ENCODE peak calls at places on chromosomes 4 and X, in four cellular contexts. One of them, this sample, is unnamed.

GRCh38 chr4:31089815-31090214 is 369.6 kb downstream of the PCDH7 start:
- DNase-seq in epithelial cell of proximal tubule: peak; percentile 60
- DNase-seq in CD8-positive, alpha-beta memory T cell: no peak
- DNase-seq in choroid plexus epithelial cell: peak; percentile 92
- DNase-seq in this sample: peak; percentile 49

GRCh38 chr4:1793496-1793840 is 375 bp downstream of the FGFR3 start:
- DNase-seq in epithelial cell of proximal tubule: no peak
- DNase-seq in CD8-positive, alpha-beta memory T cell: no peak
- DNase-seq in choroid plexus epithelial cell: peak; percentile 17
- DNase-seq in this sample: no peak

GRCh38 chrX:49184294-49185061 is 1.7 kb downstream of the PRICKLE3 start:
- DNase-seq in epithelial cell of proximal tubule: peak; percentile 7
- DNase-seq in CD8-positive, alpha-beta memory T cell: no peak
- DNase-seq in choroid plexus epithelial cell: peak; percentile 90
- DNase-seq in this sample: peak; percentile 92

GRCh38 chr4:73620115-73620792 is at the start of gene RASSF6:
- DNase-seq in epithelial cell of proximal tubule: peak; percentile 83
- DNase-seq in CD8-positive, alpha-beta memory T cell: no peak
- DNase-seq in choroid plexus epithelial cell: peak; percentile 27
- DNase-seq in this sample: peak; percentile 88

GRCh38 chrX:39301041-39301440 is 499.8 kb downstream of the MID1IP1 start:
- DNase-seq in epithelial cell of proximal tubule: no peak
- DNase-seq in CD8-positive, alpha-beta memory T cell: no peak
- DNase-seq in choroid plexus epithelial cell: no peak
- DNase-seq in this sample: no peak

GRCh38 chrX:21943460-21944135 is 3.1 kb downstream of the SMS start:
- DNase-seq in epithelial cell of proximal tubule: peak; percentile 61
- DNase-seq in CD8-positive, alpha-beta memory T cell: no peak
- DNase-seq in choroid plexus epithelial cell: peak; percentile 74
- DNase-seq in this sample: no peak

GRCh38 chr4:149932188-149932587 is 116.5 kb upstream of the IQCM start:
- DNase-seq in epithelial cell of proximal tubule: no peak
- DNase-seq in CD8-positive, alpha-beta memory T cell: no peak
- DNase-seq in choroid plexus epithelial cell: no peak
- DNase-seq in this sample: no peak

GRCh38 chr4:124053872-124054538 is 657.4 kb downstream of the SPRY1 start:
- DNase-seq in epithelial cell of proximal tubule: no peak
- DNase-seq in CD8-positive, alpha-beta memory T cell: no peak
- DNase-seq in choroid plexus epithelial cell: peak; percentile 43
- DNase-seq in this sample: no peak

GRCh38 chrX:154748712-154749339 is 2.1 kb downstream of the GAB3 start:
- DNase-seq in epithelial cell of proximal tubule: no peak
- DNase-seq in CD8-positive, alpha-beta memory T cell: peak; percentile 63
- DNase-seq in choroid plexus epithelial cell: peak; percentile 66
- DNase-seq in this sample: no peak

DNA sequence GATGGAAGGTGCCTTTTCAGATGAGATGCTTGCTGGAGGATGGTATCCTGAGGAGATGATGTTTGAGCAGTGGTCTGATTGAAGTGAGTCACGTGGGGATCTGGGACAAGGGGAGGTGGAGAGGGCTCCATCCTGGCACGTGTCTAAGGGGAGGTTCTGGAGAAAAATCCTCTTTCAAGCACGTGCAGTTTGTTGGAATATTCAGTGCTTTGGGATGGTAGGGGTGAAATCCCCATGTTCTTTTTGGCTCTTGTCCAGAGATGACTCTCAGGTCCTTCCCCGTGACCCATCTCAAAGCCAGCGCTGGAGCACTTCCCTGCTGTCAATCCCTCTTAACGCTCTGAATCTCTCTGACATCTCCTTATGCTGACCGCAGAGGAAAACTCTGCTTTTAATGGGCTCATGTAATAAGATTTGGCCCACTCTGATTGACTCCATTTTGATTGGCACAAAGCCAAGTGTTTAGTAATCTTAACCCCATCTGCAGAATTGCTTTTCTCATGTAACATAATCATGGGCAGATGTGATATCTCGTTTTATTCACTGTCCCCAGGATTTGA is 10.8 kb upstream of the KLKB1 start:
- DNase-seq in epithelial cell of proximal tubule: no peak
- DNase-seq in CD8-positive, alpha-beta memory T cell: no peak
- DNase-seq in choroid plexus epithelial cell: peak; percentile 27
- DNase-seq in this sample: no peak
- H3K4me3 ChIP-seq in epithelial cell of proximal tubule: no peak overlapping the region
- H3K4me3 ChIP-seq in CD8-positive, alpha-beta memory T cell: no peak overlapping the region
- H3K4me3 ChIP-seq in choroid plexus epithelial cell: no peak overlapping the region
- H3K4me3 ChIP-seq in this sample: no peak overlapping the region

GRCh38 chr4:13545394-13545808 is 1.1 kb upstream of the NKX3-2 start:
- DNase-seq in epithelial cell of proximal tubule: no peak
- DNase-seq in CD8-positive, alpha-beta memory T cell: no peak
- DNase-seq in choroid plexus epithelial cell: no peak
- DNase-seq in this sample: no peak

GRCh38 chr4:13548059-13548983 is 4.0 kb upstream of the NKX3-2 start:
- DNase-seq in epithelial cell of proximal tubule: no peak
- DNase-seq in CD8-positive, alpha-beta memory T cell: no peak
- DNase-seq in choroid plexus epithelial cell: no peak
- DNase-seq in this sample: no peak

GRCh38 chr4:13546374-13546854 is 2.1 kb upstream of the NKX3-2 start:
- DNase-seq in epithelial cell of proximal tubule: no peak
- DNase-seq in CD8-positive, alpha-beta memory T cell: no peak
- DNase-seq in choroid plexus epithelial cell: no peak
- DNase-seq in this sample: no peak

GRCh38 chr4:13547563-13548041 is 3.3 kb upstream of the NKX3-2 start:
- DNase-seq in epithelial cell of proximal tubule: no peak
- DNase-seq in CD8-positive, alpha-beta memory T cell: peak; percentile 36
- DNase-seq in choroid plexus epithelial cell: no peak
- DNase-seq in this sample: no peak

DNA sequence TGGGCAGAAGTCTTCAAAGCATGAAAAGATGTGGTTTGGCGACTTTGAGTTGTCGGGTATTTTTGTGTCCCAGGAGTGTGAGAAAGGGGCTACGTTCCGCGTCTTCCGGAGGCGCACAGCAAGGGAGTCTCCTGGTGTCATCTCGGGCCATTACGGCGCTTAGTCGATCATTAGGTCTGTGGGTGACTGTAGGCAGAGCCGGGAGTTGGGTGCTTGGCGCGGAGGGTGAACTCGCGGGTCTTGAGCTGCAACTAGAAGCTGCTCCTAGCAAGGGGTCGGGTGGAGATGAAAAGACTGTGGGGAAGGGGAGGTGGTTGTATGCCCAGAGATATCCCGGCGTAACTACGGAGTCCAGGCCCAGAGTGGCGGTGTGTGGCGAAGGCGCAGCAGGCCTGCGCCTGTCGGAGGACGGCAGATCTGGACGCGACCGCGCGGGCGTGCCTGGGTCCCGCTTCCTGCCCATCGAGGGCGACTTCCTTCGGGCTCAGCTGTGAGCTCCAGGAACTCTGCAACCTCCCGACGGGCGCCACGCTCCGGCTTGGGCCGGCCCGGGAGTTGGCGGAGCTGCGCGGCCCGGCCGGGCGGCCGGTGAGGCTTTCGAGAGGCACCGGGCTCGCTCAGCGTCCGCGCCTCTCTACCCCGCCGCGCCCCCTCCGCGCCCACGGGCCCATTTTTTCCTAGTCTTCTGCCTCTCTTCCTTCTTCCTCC is 2.7 kb upstream of the NKX3-2 start:
- DNase-seq in epithelial cell of proximal tubule: no peak
- DNase-seq in CD8-positive, alpha-beta memory T cell: no peak
- DNase-seq in choroid plexus epithelial cell: no peak
- DNase-seq in this sample: no peak
- H3K4me3 ChIP-seq in epithelial cell of proximal tubule: peak overlapping the region; percentile 23
- H3K4me3 ChIP-seq in CD8-positive, alpha-beta memory T cell: peak overlapping the region; percentile 28
- H3K4me3 ChIP-seq in choroid plexus epithelial cell: no peak overlapping the region
- H3K4me3 ChIP-seq in this sample: peak overlapping the region; percentile 44

DNA sequence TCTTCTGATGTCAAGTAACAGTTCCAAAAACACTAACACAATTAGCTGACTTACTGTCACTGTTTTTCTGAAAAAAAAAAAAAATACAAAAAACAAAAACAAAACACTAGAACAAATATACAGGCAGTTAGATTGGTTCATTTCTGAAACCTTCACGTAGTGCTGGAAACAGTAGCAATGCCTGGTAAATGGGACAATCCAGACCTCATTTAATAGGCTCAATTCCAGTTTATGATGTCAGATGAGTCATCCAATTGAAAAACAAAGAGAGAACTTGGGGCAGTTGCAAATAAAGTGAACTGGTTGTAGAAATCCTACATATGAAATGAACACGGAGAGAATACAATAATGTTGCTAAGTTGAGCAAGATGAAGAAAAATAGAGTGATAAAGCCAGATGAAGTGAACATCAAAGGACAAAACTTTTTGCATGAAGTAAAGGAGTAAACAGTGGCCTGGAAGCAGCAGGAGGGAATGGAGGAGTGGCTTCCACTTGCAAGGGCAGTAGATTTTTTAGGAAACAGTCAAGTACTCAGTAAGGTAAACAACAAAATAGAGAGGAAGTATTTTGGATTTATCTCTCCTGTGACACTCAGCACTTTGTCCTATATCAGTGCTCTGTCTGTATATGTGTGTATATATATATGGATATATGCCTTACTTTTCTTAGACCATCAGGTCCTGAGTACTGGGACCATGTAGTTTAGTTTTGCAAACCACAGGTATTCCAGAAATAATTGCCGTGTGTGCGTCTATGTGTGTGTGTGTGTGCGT is 39.3 kb upstream of the MAGEA10 start:
- DNase-seq in epithelial cell of proximal tubule: no peak
- DNase-seq in CD8-positive, alpha-beta memory T cell: no peak
- DNase-seq in choroid plexus epithelial cell: no peak
- DNase-seq in this sample: no peak
- H3K4me3 ChIP-seq in epithelial cell of proximal tubule: no peak overlapping the region
- H3K4me3 ChIP-seq in CD8-positive, alpha-beta memory T cell: no peak overlapping the region
- H3K4me3 ChIP-seq in choroid plexus epithelial cell: no peak overlapping the region
- H3K4me3 ChIP-seq in this sample: no peak overlapping the region

GRCh38 chrX:115622534-115622933 is 61.6 kb downstream of the PLS3 start:
- DNase-seq in epithelial cell of proximal tubule: no peak
- DNase-seq in CD8-positive, alpha-beta memory T cell: no peak
- DNase-seq in choroid plexus epithelial cell: no peak
- DNase-seq in this sample: no peak

DNA sequence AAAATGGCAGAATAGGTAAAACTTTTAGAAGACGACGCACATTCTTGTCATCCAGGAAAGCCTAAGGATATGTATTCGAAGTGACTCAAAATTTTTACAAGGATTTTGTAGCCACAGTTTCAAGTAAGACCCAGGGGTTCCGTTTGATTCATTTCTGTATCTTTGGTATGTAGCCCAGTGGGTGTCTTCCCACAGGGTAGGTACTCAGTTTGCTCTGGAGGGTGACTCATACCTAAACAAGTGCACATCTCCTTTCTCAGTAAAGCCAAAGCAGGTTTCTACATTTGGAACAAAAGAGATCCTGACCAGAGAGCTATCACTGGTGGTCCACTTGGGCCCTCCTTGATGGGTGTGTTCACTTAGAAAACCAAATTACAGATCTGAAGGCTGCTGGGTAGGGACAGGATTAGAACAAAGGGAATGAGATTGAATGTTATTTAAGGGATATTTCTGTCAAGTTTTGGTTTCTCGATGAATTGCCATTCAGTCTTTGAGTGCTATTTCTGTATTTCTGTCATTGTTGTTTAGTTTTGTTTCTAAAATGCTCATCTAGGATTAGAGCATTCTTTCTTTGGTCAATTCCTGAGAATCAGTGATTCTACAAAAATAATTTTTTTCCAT is 56.1 kb downstream of the PLS3 start:
- DNase-seq in epithelial cell of proximal tubule: no peak
- DNase-seq in CD8-positive, alpha-beta memory T cell: no peak
- DNase-seq in choroid plexus epithelial cell: peak; percentile 89
- DNase-seq in this sample: no peak
- H3K4me3 ChIP-seq in epithelial cell of proximal tubule: no peak overlapping the region
- H3K4me3 ChIP-seq in CD8-positive, alpha-beta memory T cell: no peak overlapping the region
- H3K4me3 ChIP-seq in choroid plexus epithelial cell: no peak overlapping the region
- H3K4me3 ChIP-seq in this sample: no peak overlapping the region

GRCh38 chr4:11597506-11597905 is 168.8 kb upstream of the HS3ST1 start:
- DNase-seq in epithelial cell of proximal tubule: no peak
- DNase-seq in CD8-positive, alpha-beta memory T cell: no peak
- DNase-seq in choroid plexus epithelial cell: no peak
- DNase-seq in this sample: no peak

GRCh38 chr4:11596989-11597388 is 168.3 kb upstream of the HS3ST1 start:
- DNase-seq in epithelial cell of proximal tubule: no peak
- DNase-seq in CD8-positive, alpha-beta memory T cell: no peak
- DNase-seq in choroid plexus epithelial cell: no peak
- DNase-seq in this sample: no peak

GRCh38 chr4:11599044-11599443 is 170.3 kb upstream of the HS3ST1 start:
- DNase-seq in epithelial cell of proximal tubule: no peak
- DNase-seq in CD8-positive, alpha-beta memory T cell: no peak
- DNase-seq in choroid plexus epithelial cell: no peak
- DNase-seq in this sample: no peak

GRCh38 chr4:11602606-11603355 is 174.1 kb upstream of the HS3ST1 start:
- DNase-seq in epithelial cell of proximal tubule: no peak
- DNase-seq in CD8-positive, alpha-beta memory T cell: no peak
- DNase-seq in choroid plexus epithelial cell: peak; percentile 15
- DNase-seq in this sample: no peak

GRCh38 chr4:11598591-11598990 is 169.9 kb upstream of the HS3ST1 start:
- DNase-seq in epithelial cell of proximal tubule: no peak
- DNase-seq in CD8-positive, alpha-beta memory T cell: no peak
- DNase-seq in choroid plexus epithelial cell: no peak
- DNase-seq in this sample: no peak
- H3K4me3 ChIP-seq in epithelial cell of proximal tubule: no peak overlapping the region
- H3K4me3 ChIP-seq in CD8-positive, alpha-beta memory T cell: no peak overlapping the region
- H3K4me3 ChIP-seq in choroid plexus epithelial cell: no peak overlapping the region
- H3K4me3 ChIP-seq in this sample: no peak overlapping the region

DNA sequence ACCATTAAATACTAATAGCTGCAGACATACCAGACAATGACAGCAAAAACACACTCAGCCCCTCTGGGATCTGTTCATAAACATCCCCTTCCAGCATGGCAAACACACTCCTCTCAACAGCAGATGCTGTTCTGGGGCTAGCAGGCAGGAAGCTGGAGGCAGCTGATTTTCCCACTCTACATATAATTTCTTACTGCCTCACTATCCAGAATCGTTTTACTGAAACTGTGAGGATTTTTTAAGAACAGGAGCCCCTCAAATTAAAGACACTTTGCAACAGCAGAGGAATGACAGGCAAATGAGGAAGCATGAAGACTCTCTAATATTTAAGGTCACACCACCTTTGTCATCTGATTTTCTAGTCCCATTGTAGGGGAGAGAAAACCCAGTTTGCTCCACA is 2.2 kb downstream of the MAPK10 start:
- DNase-seq in epithelial cell of proximal tubule: no peak
- DNase-seq in CD8-positive, alpha-beta memory T cell: no peak
- DNase-seq in choroid plexus epithelial cell: peak; percentile 9
- DNase-seq in this sample: no peak
- H3K4me3 ChIP-seq in epithelial cell of proximal tubule: no peak overlapping the region
- H3K4me3 ChIP-seq in CD8-positive, alpha-beta memory T cell: no peak overlapping the region
- H3K4me3 ChIP-seq in choroid plexus epithelial cell: no peak overlapping the region
- H3K4me3 ChIP-seq in this sample: no peak overlapping the region

GRCh38 chrX:7926914-7927258 is 327 bp downstream of the PNPLA4 start:
- DNase-seq in epithelial cell of proximal tubule: no peak
- DNase-seq in CD8-positive, alpha-beta memory T cell: no peak
- DNase-seq in choroid plexus epithelial cell: no peak
- DNase-seq in this sample: no peak
- H3K4me3 ChIP-seq in epithelial cell of proximal tubule: peak overlapping the region; percentile 54
- H3K4me3 ChIP-seq in CD8-positive, alpha-beta memory T cell: peak overlapping the region; percentile 78
- H3K4me3 ChIP-seq in choroid plexus epithelial cell: peak overlapping the region; percentile 72
- H3K4me3 ChIP-seq in this sample: peak overlapping the region; percentile 59